ENCODE peak calls at places on chromosome 4, in four cellular contexts. I is HFF-Myc; R is mucosa of descending colon; Z is activated naive CD8-positive, alpha-beta T cell treated with anti-CD3 and anti-CD28 coated beads, Interleukin-2, amount 50 U/mL, for 24 hours. W is an unnamed sample.

GRCh38 chr4:6840062-6840976 is 57.8 kb downstream of the KIAA0232 start:
- DNase-seq in I (peak; percentile 57), R (no peak), Z (no peak), W (no peak)

GRCh38 chr4:20684852-20685763 is 15.2 kb upstream of the PACRGL start:
- DNase-seq in I (no peak), R (no peak), Z (no peak), W (peak; percentile 5)

GRCh38 chr4:94931626-94932025 is 173.9 kb downstream of the BMPR1B start:
- DNase-seq in I (no peak), R (no peak), Z (no peak), W (no peak)

GRCh38 chr4:87219648-87220093 is 747 bp downstream of the KLHL8 start:
- DNase-seq in I (peak; percentile 14), R (peak; percentile 73), Z (peak; percentile 59), W (no peak)

GRCh38 chr4:59122626-59123025 is 2012.4 kb upstream of the IGFBP7 start:
- DNase-seq in I (no peak), R (no peak), Z (no peak), W (no peak)

GRCh38 chr4:165738571-165738970 is 134.5 kb upstream of the TLL1 start:
- DNase-seq in I (no peak), R (no peak), Z (no peak), W (no peak)

GRCh38 chr4:20529681-20530080 is 170.6 kb upstream of the PACRGL start:
- DNase-seq in I (no peak), R (no peak), Z (no peak), W (no peak)

GRCh38 chr4:110633358-110634319 is 10.8 kb upstream of the PITX2 start:
- DNase-seq in I (no peak), R (peak; percentile 25), Z (no peak), W (no peak)

GRCh38 chr4:142128529-142128928 is 492.1 kb downstream of the IL15 start:
- DNase-seq in I (no peak), R (no peak), Z (no peak), W (no peak)

W was measured in amniotic stem cell.